ENCODE peak calls at places on chromosomes 4 and X, in ten cellular contexts. I is suprapubic skin; R is left ventricle myocardium inferior; V is DMS53; E is AG10803; Q is mucosa of gallbladder; G is mesothelial cell of epicardium; N is stimulated activated naive CD4-positive, alpha-beta T cell; O is ELR; Y is HCT116. C is an unnamed sample.

GRCh38 chr4:184420881-184421416 is 53.4 kb downstream of the IRF2 start:
- DNase-seq in G (no peak), Y (no peak), I (no peak), E (no peak), R (no peak), Q (no peak), N (no peak), O (no peak), V (no peak), C (no peak)

GRCh38 chr4:31259119-31259518 is 539.0 kb downstream of the PCDH7 start:
- DNase-seq in N (no peak), Q (no peak), R (no peak), V (no peak), E (no peak), I (no peak), Y (no peak), G (no peak), O (no peak), C (no peak)

GRCh38 chrX:44731160-44731559 is 112.7 kb upstream of the DUSP21 start:
- DNase-seq in E (no peak), V (no peak), Y (no peak), R (no peak), Q (no peak), I (no peak), O (peak), G (no peak), N (no peak), C (no peak)

GRCh38 chr4:74037076-74037475 is 1.4 kb downstream of the CXCL3 start:
- DNase-seq in O (peak), I (no peak), R (no peak), V (peak), Q (no peak), E (no peak), Y (no peak), G (no peak), N (no peak), C (no peak)

GRCh38 chrX:9913041-9913440 is 54.1 kb upstream of the CLDN34 start:
- DNase-seq in R (no peak), N (no peak), G (no peak), Y (no peak), V (peak), E (no peak), Q (no peak), O (peak), I (peak), C (no peak)

GRCh38 chrX:129961180-129962083 is 21.0 kb upstream of the BCORL1 start:
- DNase-seq in R (peak), I (peak), O (peak), E (no peak), N (peak), Y (peak), V (peak), Q (peak), G (no peak), C (no peak)

GRCh38 chr4:153257151-153257620 is 52.9 kb downstream of the TRIM2 start:
- DNase-seq in R (no peak), Q (no peak), Y (no peak), O (peak), E (peak), G (no peak), N (no peak), I (no peak), V (no peak), C (peak)

GRCh38 chrX:373641-374471 is 12.9 kb downstream of the PPP2R3B start:
- DNase-seq in N (no peak), Q (no peak), I (no peak), G (no peak), E (peak), V (no peak), O (peak), Y (no peak), R (peak), C (peak)

GRCh38 chrX:40152173-40152705 is 54.5 kb upstream of the BCOR start:
- DNase-seq in Y (no peak), R (no peak), N (peak), V (peak), I (no peak), E (no peak), G (no peak), Q (no peak), O (peak), C (peak)

GRCh38 chr4:155667538-155668511 is 1.2 kb downstream of the GUCY1A1 start:
- DNase-seq in Q (peak), V (peak), N (no peak), G (peak), Y (no peak), I (peak), O (peak), R (peak), E (peak), C (peak)

GRCh38 chr4:166301266-166301665 is 428.2 kb downstream of the TLL1 start:
- DNase-seq in R (no peak), O (no peak), Y (no peak), I (no peak), E (peak), V (no peak), N (no peak), G (no peak), Q (no peak), C (no peak)

GRCh38 chr4:145280541-145280940 is 100.2 kb upstream of the OTUD4 start:
- DNase-seq in I (no peak), Y (no peak), O (no peak), N (no peak), Q (no peak), E (no peak), R (no peak), V (no peak), G (no peak), C (no peak)

GRCh38 chr4:7293703-7294102 is 101.4 kb downstream of the SORCS2 start:
- DNase-seq in O (no peak), R (no peak), Y (no peak), V (no peak), I (no peak), N (no peak), E (no peak), Q (no peak), G (no peak), C (no peak)

GRCh38 chr4:139890810-139891209 is 225.2 kb downstream of the MGST2 start:
- DNase-seq in Q (no peak), R (no peak), V (no peak), N (no peak), G (no peak), O (peak), Y (no peak), E (peak), I (no peak), C (no peak)

GRCh38 chr4:65893957-65894755 is 223.9 kb upstream of the EPHA5 start:
- DNase-seq in N (no peak), E (no peak), Q (no peak), V (no peak), Y (no peak), I (no peak), R (no peak), G (no peak), O (peak), C (no peak)

GRCh38 chr4:54683616-54684346 is 26.0 kb downstream of the KIT start:
- DNase-seq in Q (no peak), R (no peak), G (no peak), Y (peak), I (no peak), N (peak), V (peak), O (peak), E (peak), C (no peak)